ENCODE peak calls at places on chromosomes 3 and 15, in eight cellular contexts. Q, T, P, G, U, W, N and M are unnamed samples.
A peak's percentile ranks its signal among the peaks of the same experiment; 100 is the strongest.

GRCh38 chr15:73346735-73347312 is 21.9 kb downstream of the HCN4 start:
- DNase-seq in Q (no peak), T (no peak), P (peak; percentile 64), G (peak; percentile 63), U (peak; percentile 61), W (peak; percentile 47), N (peak; percentile 13), M (peak; percentile 70)

GRCh38 chr3:150348500-150348899 is 59.6 kb upstream of the TSC22D2 start:
- DNase-seq in Q (no peak), T (no peak), P (no peak), G (no peak), U (no peak), W (no peak), N (peak; percentile 71), M (peak; percentile 46)

GRCh38 chr3:55309336-55309735 is 177.8 kb downstream of the WNT5A start:
- DNase-seq in Q (no peak), T (no peak), P (no peak), G (no peak), U (no peak), W (no peak), N (no peak), M (no peak)

GRCh38 chr3:156948402-156949210 is 122.5 kb downstream of the LEKR1 start:
- DNase-seq in Q (no peak), T (no peak), P (no peak), G (no peak), U (no peak), W (no peak), N (no peak), M (no peak)

GRCh38 chr15:26891448-26891881 is 24.6 kb downstream of the GABRA5 start:
- DNase-seq in Q (no peak), T (no peak), P (peak; percentile 44), G (peak; percentile 65), U (peak; percentile 47), W (peak; percentile 68), N (no peak), M (peak; percentile 35)

GRCh38 chr15:80003171-80003570 is 32.2 kb upstream of the BCL2A1 start:
- DNase-seq in Q (no peak), T (no peak), P (no peak), G (no peak), U (no peak), W (no peak), N (no peak), M (no peak)

GRCh38 chr15:37980010-37980409 is 45.6 kb downstream of the TMCO5A start:
- DNase-seq in Q (no peak), T (no peak), P (no peak), G (no peak), U (no peak), W (no peak), N (no peak), M (no peak)

GRCh38 chr15:50675524-50676144 is 11.0 kb downstream of the TRPM7 start:
- DNase-seq in Q (no peak), T (no peak), P (no peak), G (no peak), U (no peak), W (no peak), N (peak; percentile 21), M (no peak)

GRCh38 chr15:24877174-24877573 is 77.6 kb upstream of the SNRPN start:
- DNase-seq in Q (no peak), T (no peak), P (no peak), G (no peak), U (no peak), W (no peak), N (no peak), M (no peak)

GRCh38 chr3:23183731-23184130 is 19.4 kb upstream of the UBE2E2 start:
- DNase-seq in Q (no peak), T (no peak), P (no peak), G (no peak), U (no peak), W (peak; percentile 35), N (peak; percentile 54), M (no peak)

GRCh38 chr15:100728371-100729201 is 126.2 kb downstream of the ASB7 start:
- DNase-seq in Q (no peak), T (no peak), P (no peak), G (no peak), U (no peak), W (no peak), N (no peak), M (no peak)

GRCh38 chr3:187044871-187045552 is 94.3 kb downstream of the RPL39L start:
- DNase-seq in Q (no peak), T (no peak), P (peak; percentile 69), G (peak; percentile 65), U (peak; percentile 69), W (peak; percentile 28), N (no peak), M (no peak)
- H3K4me1 ChIP-seq in Q (peaks cover 36% of the 10 kb centered on the region), T (peaks cover 8% of the 10 kb centered on the region), P (peaks cover 61% of the 10 kb centered on the region), G (no peaks in the 10 kb centered on the region), U (peaks cover 60% of the 10 kb centered on the region), W (peaks cover 18% of the 10 kb centered on the region), N (peaks cover 2% of the 10 kb centered on the region), M (no peaks in the 10 kb centered on the region)

GRCh38 chr15:40291088-40291574 is 8.3 kb upstream of the ANKRD63 start:
- DNase-seq in Q (no peak), T (no peak), P (peak; percentile 58), G (no peak), U (no peak), W (no peak), N (no peak), M (no peak)
- H3K4me3 ChIP-seq in Q (peak overlapping the region; percentile 66), T (peak overlapping the region; percentile 31), P (peak overlapping the region; percentile 19), G (no peak overlapping the region), U (peak overlapping the region; percentile 58), W (no peak overlapping the region), N (peak overlapping the region; percentile 49), M (peak overlapping the region; percentile 48)

GRCh38 chr3:194930439-194931204 is 244.9 kb downstream of the FAM43A start:
- DNase-seq in Q (no peak), T (no peak), P (no peak), G (peak; percentile 64), U (peak; percentile 44), W (peak; percentile 64), N (no peak), M (no peak)

GRCh38 chr3:194925614-194926013 is 239.9 kb downstream of the FAM43A start:
- DNase-seq in Q (no peak), T (no peak), P (no peak), G (no peak), U (no peak), W (no peak), N (no peak), M (no peak)

GRCh38 chr3:194928183-194928736 is 242.6 kb downstream of the FAM43A start:
- DNase-seq in Q (no peak), T (no peak), P (no peak), G (no peak), U (no peak), W (no peak), N (no peak), M (no peak)

GRCh38 chr3:194931366-194931765 is 245.7 kb downstream of the FAM43A start:
- DNase-seq in Q (no peak), T (no peak), P (no peak), G (no peak), U (no peak), W (no peak), N (no peak), M (no peak)

GRCh38 chr3:194928831-194929594 is 243.3 kb downstream of the FAM43A start:
- DNase-seq in Q (no peak), T (no peak), P (no peak), G (no peak), U (no peak), W (no peak), N (peak; percentile 69), M (no peak)
- TF ChIP-seq CTCF in Q (peak; percentile 76), T (peak; percentile 49), P (peak; percentile 5), G (peak; percentile 31), U (peak; percentile 48), W (peak; percentile 23), N (peak; percentile 100), M (peak; percentile 96)

GRCh38 chr15:75177360-75178071 is 24.2 kb upstream of the C15orf39 start:
- DNase-seq in Q (no peak), T (no peak), P (no peak), G (no peak), U (no peak), W (no peak), N (no peak), M (no peak)

GRCh38 chr15:75179773-75180140 is 21.9 kb upstream of the C15orf39 start:
- DNase-seq in Q (no peak), T (no peak), P (no peak), G (no peak), U (no peak), W (no peak), N (no peak), M (no peak)

GRCh38 chr15:75178938-75179772 is 22.5 kb upstream of the C15orf39 start:
- DNase-seq in Q (no peak), T (no peak), P (no peak), G (no peak), U (no peak), W (no peak), N (no peak), M (no peak)

GRCh38 chr15:75176404-75176761 is 25.3 kb upstream of the C15orf39 start:
- DNase-seq in Q (no peak), T (no peak), P (no peak), G (no peak), U (no peak), W (no peak), N (no peak), M (peak; percentile 86)

GRCh38 chr15:75178171-75178937 is 23.3 kb upstream of the C15orf39 start:
- DNase-seq in Q (no peak), T (peak; percentile 90), P (peak; percentile 67), G (peak; percentile 56), U (peak; percentile 43), W (peak; percentile 24), N (no peak), M (no peak)
- H3K4me1 ChIP-seq in Q (peaks cover 74% of the 10 kb centered on the region), T (peaks cover 54% of the 10 kb centered on the region), P (peaks cover 45% of the 10 kb centered on the region), G (no peaks in the 10 kb centered on the region), U (peaks cover 42% of the 10 kb centered on the region), W (peaks cover 14% of the 10 kb centered on the region), N (peaks cover 4% of the 10 kb centered on the region), M (peaks cover 22% of the 10 kb centered on the region)

GRCh38 chr3:79203144-79203519 is 564.7 kb downstream of the ROBO1 start:
- DNase-seq in Q (no peak), T (no peak), P (no peak), G (no peak), U (no peak), W (no peak), N (no peak), M (no peak)
- H3K4me3 ChIP-seq in Q (no peak overlapping the region), T (no peak overlapping the region), P (no peak overlapping the region), G (no peak overlapping the region), U (no peak overlapping the region), W (no peak overlapping the region), N (no peak overlapping the region), M (no peak overlapping the region)

GRCh38 chr15:64430000-64430735 is 30.2 kb upstream of the ZNF609 start:
- DNase-seq in Q (no peak), T (no peak), P (no peak), G (no peak), U (no peak), W (no peak), N (no peak), M (no peak)

GRCh38 chr15:64423970-64424369 is 36.3 kb downstream of the TRIP4 start:
- DNase-seq in Q (no peak), T (no peak), P (no peak), G (no peak), U (no peak), W (no peak), N (no peak), M (no peak)

GRCh38 chr15:64422697-64423096 is 35.1 kb downstream of the TRIP4 start:
- DNase-seq in Q (no peak), T (no peak), P (no peak), G (no peak), U (no peak), W (no peak), N (no peak), M (no peak)

GRCh38 chr15:64429448-64429847 is 30.9 kb upstream of the ZNF609 start:
- DNase-seq in Q (no peak), T (no peak), P (no peak), G (no peak), U (no peak), W (no peak), N (no peak), M (no peak)

GRCh38 chr15:64426845-64427465 is 33.4 kb upstream of the ZNF609 start:
- DNase-seq in Q (no peak), T (no peak), P (no peak), G (no peak), U (no peak), W (no peak), N (peak; percentile 15), M (no peak)
- TF ChIP-seq CTCF in Q (no peak), T (peak; percentile 8), P (no peak), G (peak; percentile 35), U (peak; percentile 33), W (no peak), N (peak; percentile 87), M (no peak)